ENCODE peak calls at places on chromosomes 2 and 18, in nine cellular contexts. F, C, B, T, W, D, Y, O and L are unnamed samples.

GRCh38 chr18:45066868-45067267 is 386.2 kb downstream of the SETBP1 start:
- DNase-seq in F (peak), C (no peak), B (no peak), T (no peak), W (peak), D (no peak), Y (no peak), O (no peak), L (no peak)

GRCh38 chr2:94990956-94991355 is 34.6 kb upstream of the MAL start:
- DNase-seq in F (no peak), C (no peak), B (no peak), T (no peak), W (no peak), D (no peak), Y (no peak), O (no peak), L (no peak)

GRCh38 chr2:200177971-200178911 is 128.3 kb upstream of the SPATS2L start:
- DNase-seq in F (no peak), C (no peak), B (no peak), T (no peak), W (no peak), D (no peak), Y (no peak), O (no peak), L (peak)

GRCh38 chr2:224412064-224412921 is 10.4 kb upstream of the FAM124B start:
- DNase-seq in F (no peak), C (no peak), B (no peak), T (no peak), W (no peak), D (peak), Y (no peak), O (no peak), L (peak)

GRCh38 chr18:79856119-79857080 is 58.7 kb downstream of the KCNG2 start:
- DNase-seq in F (peak), C (peak), B (no peak), T (no peak), W (no peak), D (no peak), Y (no peak), O (no peak), L (no peak)

GRCh38 chr2:33559986-33560385 is 39.1 kb downstream of the FAM98A start:
- DNase-seq in F (no peak), C (no peak), B (no peak), T (no peak), W (no peak), D (no peak), Y (no peak), O (no peak), L (no peak)

GRCh38 chr2:137168564-137168963 is 403.2 kb downstream of the THSD7B start:
- DNase-seq in F (no peak), C (no peak), B (no peak), T (no peak), W (no peak), D (peak), Y (peak), O (no peak), L (no peak)

GRCh38 chr2:216829533-216829932 is 30.3 kb downstream of the TNP1 start:
- DNase-seq in F (no peak), C (no peak), B (peak), T (no peak), W (peak), D (peak), Y (no peak), O (no peak), L (peak)

GRCh38 chr2:9178905-9179571 is 27.6 kb upstream of the ASAP2 start:
- DNase-seq in F (no peak), C (peak), B (peak), T (peak), W (peak), D (no peak), Y (peak), O (no peak), L (peak)

GRCh38 chr18:56522826-56523225 is 115.6 kb downstream of the TXNL1 start:
- DNase-seq in F (no peak), C (no peak), B (no peak), T (no peak), W (no peak), D (no peak), Y (no peak), O (no peak), L (no peak)

GRCh38 chr18:63963610-63964256 is 6.1 kb upstream of the SERPINB8 start:
- DNase-seq in F (peak), C (peak), B (no peak), T (peak), W (peak), D (peak), Y (peak), O (peak), L (no peak)

GRCh38 chr2:234463626-234464290 is 33.1 kb downstream of the ARL4C start:
- DNase-seq in F (no peak), C (peak), B (no peak), T (no peak), W (no peak), D (no peak), Y (no peak), O (peak), L (no peak)

GRCh38 chr2:59413751-59414570 is 1139.5 kb downstream of the BCL11A start:
- DNase-seq in F (peak), C (peak), B (no peak), T (no peak), W (no peak), D (no peak), Y (no peak), O (no peak), L (no peak)

GRCh38 chr2:73386342-73386868 is 769 bp downstream of the ALMS1 start:
- DNase-seq in F (no peak), C (no peak), B (no peak), T (no peak), W (no peak), D (no peak), Y (no peak), O (no peak), L (no peak)

GRCh38 chr2:47274780-47275117 is 119.6 kb upstream of the STPG4 start:
- DNase-seq in F (no peak), C (no peak), B (no peak), T (no peak), W (no peak), D (no peak), Y (no peak), O (no peak), L (no peak)

GRCh38 chr2:230439590-230439989 is 23.6 kb downstream of the SP100 start:
- DNase-seq in F (peak), C (no peak), B (no peak), T (no peak), W (no peak), D (no peak), Y (peak), O (no peak), L (peak)

GRCh38 chr2:117126656-117127055 is 687.8 kb upstream of the DDX18 start:
- DNase-seq in F (no peak), C (no peak), B (no peak), T (no peak), W (no peak), D (no peak), Y (no peak), O (no peak), L (no peak)

GRCh38 chr2:68847751-68848150 is 23.4 kb downstream of the BMP10 start:
- DNase-seq in F (no peak), C (no peak), B (no peak), T (no peak), W (no peak), D (no peak), Y (no peak), O (no peak), L (no peak)

GRCh38 chr2:109558076-109558882 is 55.5 kb downstream of the SEPTIN10 start:
- DNase-seq in F (no peak), C (no peak), B (no peak), T (peak), W (no peak), D (peak), Y (peak), O (no peak), L (peak)